ENCODE peak calls at places on chromosome 1, in five cellular contexts. One of them, this sample, is unnamed. For H3K4me1, the result is how much of the 10 kb centered on the place peaks cover.

GRCh38 chr1:32761253-32761877 is 55.8 kb downstream of the YARS1 start:
- DNase-seq in cardiac muscle cell: no peak
- DNase-seq in aorta: no peak
- DNase-seq in left ventricle myocardium inferior: no peak
- DNase-seq in GM23338: peak
- DNase-seq in this sample: no peak

GRCh38 chr1:37267111-37267835 is 207.1 kb upstream of the ZC3H12A start:
- DNase-seq in cardiac muscle cell: no peak
- DNase-seq in aorta: no peak
- DNase-seq in left ventricle myocardium inferior: no peak
- DNase-seq in GM23338: peak
- DNase-seq in this sample: no peak

GRCh38 chr1:84141177-84142003 is 2.7 kb upstream of the PRKACB start:
- DNase-seq in cardiac muscle cell: no peak
- DNase-seq in aorta: no peak
- DNase-seq in left ventricle myocardium inferior: no peak
- DNase-seq in GM23338: no peak
- DNase-seq in this sample: no peak

GRCh38 chr1:11529763-11530730 is 51.1 kb downstream of the DISP3 start:
- DNase-seq in cardiac muscle cell: no peak
- DNase-seq in aorta: no peak
- DNase-seq in left ventricle myocardium inferior: no peak
- DNase-seq in GM23338: no peak
- DNase-seq in this sample: no peak

GRCh38 chr1:92934395-92935378 is 26.6 kb downstream of the DIPK1A start:
- DNase-seq in cardiac muscle cell: no peak
- DNase-seq in aorta: no peak
- DNase-seq in left ventricle myocardium inferior: peak
- DNase-seq in GM23338: no peak
- DNase-seq in this sample: no peak

GRCh38 chr1:11320153-11320936 is 47.3 kb downstream of the UBIAD1 start:
- DNase-seq in cardiac muscle cell: peak
- DNase-seq in aorta: no peak
- DNase-seq in left ventricle myocardium inferior: no peak
- DNase-seq in GM23338: peak
- DNase-seq in this sample: peak

GRCh38 chr1:80050085-80050484 is 1043.6 kb upstream of the ADGRL4 start:
- DNase-seq in cardiac muscle cell: no peak
- DNase-seq in aorta: no peak
- DNase-seq in left ventricle myocardium inferior: no peak
- DNase-seq in GM23338: no peak
- DNase-seq in this sample: no peak

GRCh38 chr1:28421744-28422143 is 52.2 kb downstream of the PHACTR4 start:
- DNase-seq in cardiac muscle cell: no peak
- DNase-seq in aorta: no peak
- DNase-seq in left ventricle myocardium inferior: no peak
- DNase-seq in GM23338: no peak
- DNase-seq in this sample: no peak

GRCh38 chr1:182330303-182330702 is 61.3 kb downstream of the GLUL start:
- DNase-seq in cardiac muscle cell: no peak
- DNase-seq in aorta: no peak
- DNase-seq in left ventricle myocardium inferior: no peak
- DNase-seq in GM23338: no peak
- DNase-seq in this sample: no peak

GRCh38 chr1:201648066-201648910 is 109.4 kb downstream of the NAV1 start:
- DNase-seq in cardiac muscle cell: peak
- DNase-seq in aorta: peak
- DNase-seq in left ventricle myocardium inferior: peak
- DNase-seq in GM23338: peak
- DNase-seq in this sample: no peak

GRCh38 chr1:238409191-238409846 is 518.6 kb upstream of the ZP4 start:
- DNase-seq in cardiac muscle cell: no peak
- DNase-seq in aorta: no peak
- DNase-seq in left ventricle myocardium inferior: peak
- DNase-seq in GM23338: no peak
- DNase-seq in this sample: no peak

GRCh38 chr1:216183007-216183406 is 240.2 kb downstream of the USH2A start:
- DNase-seq in cardiac muscle cell: no peak
- DNase-seq in aorta: no peak
- DNase-seq in left ventricle myocardium inferior: no peak
- DNase-seq in GM23338: peak
- DNase-seq in this sample: no peak

GRCh38 chr1:97050501-97050900 is 328.9 kb downstream of the PTBP2 start:
- DNase-seq in cardiac muscle cell: peak
- DNase-seq in aorta: no peak
- DNase-seq in left ventricle myocardium inferior: no peak
- DNase-seq in GM23338: peak
- DNase-seq in this sample: no peak

GRCh38 chr1:15620155-15620545 is 2.9 kb downstream of the DDI2 start:
- DNase-seq in cardiac muscle cell: no peak
- DNase-seq in aorta: no peak
- DNase-seq in left ventricle myocardium inferior: no peak
- DNase-seq in GM23338: no peak
- DNase-seq in this sample: no peak

GRCh38 chr1:82994866-82995370 is 1004.0 kb downstream of the TTLL7 start:
- DNase-seq in cardiac muscle cell: no peak
- DNase-seq in aorta: no peak
- DNase-seq in left ventricle myocardium inferior: no peak
- DNase-seq in GM23338: no peak
- DNase-seq in this sample: no peak

DNA sequence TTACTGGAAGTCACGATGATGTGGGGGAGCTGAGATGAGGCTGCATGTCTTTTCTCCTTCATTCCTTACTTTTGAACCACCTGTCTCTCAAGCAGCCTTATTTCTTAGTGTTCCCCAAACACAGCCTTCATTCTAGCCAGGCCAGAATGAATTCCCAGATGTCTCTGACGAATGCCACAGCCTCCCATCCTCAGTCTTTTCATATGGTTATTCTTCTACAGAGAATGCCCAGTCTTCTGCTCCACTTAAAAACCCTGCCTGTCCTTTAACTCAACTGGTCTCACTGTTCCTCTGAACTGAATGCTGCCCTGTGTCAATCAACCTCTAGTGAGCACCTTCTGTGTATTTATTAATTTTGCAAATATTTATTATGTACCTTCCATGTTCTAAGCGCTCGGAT is 156.2 kb downstream of the PLA2G4A start:
- DNase-seq in cardiac muscle cell: no peak
- DNase-seq in aorta: no peak
- DNase-seq in left ventricle myocardium inferior: no peak
- DNase-seq in GM23338: peak
- DNase-seq in this sample: no peak
- H3K4me1 ChIP-seq in cardiac muscle cell: under half
- H3K4me1 ChIP-seq in aorta: under half
- H3K4me1 ChIP-seq in left ventricle myocardium inferior: under half
- H3K4me1 ChIP-seq in GM23338: under half
- H3K4me1 ChIP-seq in this sample: under half

DNA sequence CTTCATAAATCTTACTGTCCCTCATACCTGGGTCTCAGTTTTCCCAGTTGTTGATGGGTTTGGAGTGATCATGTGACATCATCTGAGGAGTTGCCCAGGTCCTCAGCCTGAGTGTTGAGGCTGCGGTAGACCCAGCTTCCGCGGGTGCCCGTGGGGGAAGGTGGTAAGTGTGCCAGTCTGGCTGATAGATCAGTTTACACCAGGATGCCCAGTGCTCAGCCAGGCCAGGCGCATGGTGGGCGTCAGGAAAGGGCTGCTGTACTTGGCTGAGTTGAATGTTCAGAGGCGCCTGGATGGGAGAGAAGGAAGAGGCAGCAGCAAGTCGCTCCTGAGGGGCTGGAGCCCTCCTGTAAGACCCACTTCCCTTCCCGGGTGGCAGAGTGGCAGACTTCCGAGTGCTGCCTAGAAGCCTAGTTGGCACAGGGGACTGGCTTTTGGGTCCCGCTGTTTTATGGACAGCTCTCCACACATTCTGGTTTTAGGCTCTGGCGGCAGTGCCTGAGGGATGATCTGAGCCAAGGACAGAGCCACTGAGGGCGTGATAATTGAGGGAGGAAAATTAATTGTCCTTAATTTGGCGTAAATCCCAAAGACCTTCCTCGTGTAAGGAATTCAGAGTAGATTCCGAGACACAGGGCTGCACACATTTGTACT is 35.8 kb downstream of the PTPRF start:
- DNase-seq in cardiac muscle cell: no peak
- DNase-seq in aorta: no peak
- DNase-seq in left ventricle myocardium inferior: no peak
- DNase-seq in GM23338: no peak
- DNase-seq in this sample: no peak
- H3K4me3 ChIP-seq in cardiac muscle cell: no peak
- H3K4me3 ChIP-seq in aorta: no peak
- H3K4me3 ChIP-seq in left ventricle myocardium inferior: peak
- H3K4me3 ChIP-seq in GM23338: peak
- H3K4me3 ChIP-seq in this sample: no peak

GRCh38 chr1:58900401-58900800 is 116.6 kb upstream of the JUN start:
- DNase-seq in cardiac muscle cell: no peak
- DNase-seq in aorta: no peak
- DNase-seq in left ventricle myocardium inferior: no peak
- DNase-seq in GM23338: no peak
- DNase-seq in this sample: no peak
- H3K4me1 ChIP-seq in cardiac muscle cell: under half
- H3K4me1 ChIP-seq in aorta: under half
- H3K4me1 ChIP-seq in left ventricle myocardium inferior: half or more
- H3K4me1 ChIP-seq in GM23338: under half
- H3K4me1 ChIP-seq in this sample: under half

GRCh38 chr1:226126824-226127591 is 59.5 kb downstream of the ACBD3 start:
- DNase-seq in cardiac muscle cell: no peak
- DNase-seq in aorta: peak
- DNase-seq in left ventricle myocardium inferior: no peak
- DNase-seq in GM23338: no peak
- DNase-seq in this sample: no peak
- H3K4me3 ChIP-seq in cardiac muscle cell: no peak
- H3K4me3 ChIP-seq in aorta: no peak
- H3K4me3 ChIP-seq in left ventricle myocardium inferior: no peak
- H3K4me3 ChIP-seq in GM23338: no peak
- H3K4me3 ChIP-seq in this sample: no peak

DNA sequence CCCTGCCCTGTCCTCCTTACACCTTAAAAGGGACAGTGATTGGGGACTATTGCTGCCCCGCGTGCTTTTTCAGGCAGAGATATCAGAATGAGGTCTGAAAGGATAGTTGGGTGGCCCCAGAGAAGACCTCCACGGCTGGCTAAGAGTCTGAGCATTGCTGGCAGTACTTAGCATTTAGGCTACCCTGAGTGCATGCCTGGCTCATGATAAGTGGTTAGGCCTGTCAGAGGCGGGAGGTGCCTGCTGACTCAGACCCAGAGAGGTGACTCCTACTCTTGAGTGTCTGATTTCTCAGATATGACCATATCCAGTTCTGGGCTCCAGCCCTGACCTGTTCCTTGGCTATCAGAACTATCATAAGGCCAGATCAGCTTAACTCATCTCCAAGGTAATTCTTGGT is 213.7 kb downstream of the PBX1 start:
- DNase-seq in cardiac muscle cell: peak
- DNase-seq in aorta: peak
- DNase-seq in left ventricle myocardium inferior: peak
- DNase-seq in GM23338: no peak
- DNase-seq in this sample: no peak
- H3K4me1 ChIP-seq in cardiac muscle cell: half or more
- H3K4me1 ChIP-seq in aorta: under half
- H3K4me1 ChIP-seq in left ventricle myocardium inferior: half or more
- H3K4me1 ChIP-seq in GM23338: half or more
- H3K4me1 ChIP-seq in this sample: under half

DNA sequence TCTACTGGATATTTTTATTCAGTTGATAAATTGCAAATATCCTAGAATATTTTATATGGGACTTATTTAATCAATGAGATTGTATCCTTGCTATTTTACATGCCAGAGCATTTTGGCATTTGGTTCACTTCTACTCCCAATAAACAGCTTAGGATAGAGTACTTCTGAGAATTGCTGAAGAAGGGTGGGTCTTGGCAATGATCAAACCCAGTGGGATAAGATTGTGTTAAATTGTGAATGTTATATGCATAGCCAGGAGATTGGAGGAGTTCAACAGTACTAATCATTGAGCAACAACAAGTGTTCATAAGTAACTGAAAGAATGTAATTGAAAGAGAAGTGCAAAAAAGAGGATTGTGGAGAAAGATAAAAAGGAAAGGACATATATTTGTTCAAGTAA is 60.1 kb downstream of the SDCCAG8 start:
- DNase-seq in cardiac muscle cell: no peak
- DNase-seq in aorta: no peak
- DNase-seq in left ventricle myocardium inferior: no peak
- DNase-seq in GM23338: no peak
- DNase-seq in this sample: no peak
- H3K4me3 ChIP-seq in cardiac muscle cell: no peak
- H3K4me3 ChIP-seq in aorta: no peak
- H3K4me3 ChIP-seq in left ventricle myocardium inferior: no peak
- H3K4me3 ChIP-seq in GM23338: peak
- H3K4me3 ChIP-seq in this sample: no peak

DNA sequence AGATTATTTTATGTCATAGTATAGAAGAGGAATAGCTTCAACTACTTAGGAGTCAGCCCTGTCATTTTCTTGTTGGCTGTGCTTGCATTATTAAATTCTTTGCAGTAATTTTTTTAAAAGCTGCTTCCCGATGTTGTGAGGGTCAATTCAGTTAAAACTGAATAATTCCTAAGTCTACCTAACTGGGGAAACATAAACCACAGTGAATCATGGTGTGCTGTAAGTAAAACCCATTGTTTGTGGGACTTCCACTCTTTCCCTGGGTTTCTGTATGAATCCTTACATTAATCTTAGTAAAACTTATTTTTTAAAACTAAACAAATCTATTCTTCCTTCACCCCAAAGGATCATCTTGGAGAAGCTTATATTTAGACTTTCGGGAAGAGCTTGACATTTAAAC is 4.4 kb downstream of the SUCO start:
- DNase-seq in cardiac muscle cell: no peak
- DNase-seq in aorta: no peak
- DNase-seq in left ventricle myocardium inferior: no peak
- DNase-seq in GM23338: no peak
- DNase-seq in this sample: no peak
- H3K4me1 ChIP-seq in cardiac muscle cell: under half
- H3K4me1 ChIP-seq in aorta: under half
- H3K4me1 ChIP-seq in left ventricle myocardium inferior: half or more
- H3K4me1 ChIP-seq in GM23338: half or more
- H3K4me1 ChIP-seq in this sample: under half

GRCh38 chr1:85582687-85583354 is 2.3 kb downstream of the CCN1 start:
- DNase-seq in cardiac muscle cell: no peak
- DNase-seq in aorta: peak
- DNase-seq in left ventricle myocardium inferior: no peak
- DNase-seq in GM23338: peak
- DNase-seq in this sample: no peak
- H3K4me3 ChIP-seq in cardiac muscle cell: no peak
- H3K4me3 ChIP-seq in aorta: peak
- H3K4me3 ChIP-seq in left ventricle myocardium inferior: peak
- H3K4me3 ChIP-seq in GM23338: peak
- H3K4me3 ChIP-seq in this sample: no peak

DNA sequence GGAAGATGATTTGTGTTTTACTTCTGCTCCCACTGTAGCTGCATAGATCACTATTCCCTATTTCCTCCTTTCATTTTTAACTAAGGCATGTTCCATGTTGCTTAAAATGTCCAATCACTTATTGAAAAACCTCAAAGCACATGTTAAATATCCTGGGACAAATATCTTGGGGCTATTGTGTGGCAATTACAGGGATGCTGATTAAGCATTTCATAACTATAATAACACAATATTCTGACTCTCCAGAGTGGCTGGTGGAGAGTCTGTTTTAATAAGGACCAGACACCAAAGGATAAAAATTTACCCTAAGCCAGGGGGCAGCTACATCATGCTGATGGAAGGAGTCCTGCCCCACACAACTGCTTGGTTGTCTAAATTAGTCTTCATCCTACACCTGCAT is 8.5 kb upstream of the LYST start:
- DNase-seq in cardiac muscle cell: no peak
- DNase-seq in aorta: no peak
- DNase-seq in left ventricle myocardium inferior: no peak
- DNase-seq in GM23338: no peak
- DNase-seq in this sample: no peak
- H3K4me1 ChIP-seq in cardiac muscle cell: under half
- H3K4me1 ChIP-seq in aorta: under half
- H3K4me1 ChIP-seq in left ventricle myocardium inferior: under half
- H3K4me1 ChIP-seq in GM23338: under half
- H3K4me1 ChIP-seq in this sample: under half

This sample was measured in effector memory CD4-positive, alpha-beta T cell.